ENCODE peak calls at places on chromosomes 4 and X, in four cellular contexts. D is transverse colon, Y is A549, O is heart left ventricle. X is an unnamed sample.
A peak's percentile ranks its signal among the peaks of the same experiment; 100 is the strongest.

GRCh38 chr4:9947168-9948062 is 73.9 kb downstream of the SLC2A9 start:
- DNase-seq in D (no peak), Y (no peak), O (no peak), X (peak; percentile 63)

GRCh38 chr4:169922632-169923276 is 103.4 kb downstream of the MFAP3L start:
- DNase-seq in D (no peak), Y (no peak), O (no peak), X (no peak)

GRCh38 chr4:83124079-83124780 is 9.7 kb upstream of the PLAC8 start:
- DNase-seq in D (peak; percentile 32), Y (no peak), O (no peak), X (no peak)

GRCh38 chr4:138007572-138007971 is 234.6 kb downstream of the SLC7A11 start:
- DNase-seq in D (no peak), Y (no peak), O (no peak), X (no peak)

GRCh38 chr4:87251104-87251503 is 30.7 kb upstream of the KLHL8 start:
- DNase-seq in D (peak; percentile 25), Y (no peak), O (peak; percentile 21), X (peak; percentile 48)

GRCh38 chrX:14363719-14364118 is 165.6 kb upstream of the GLRA2 start:
- DNase-seq in D (no peak), Y (no peak), O (no peak), X (no peak)

GRCh38 chrX:150913511-150913910 is 15.0 kb upstream of the CD99L2 start:
- DNase-seq in D (no peak), Y (no peak), O (no peak), X (no peak)

GRCh38 chrX:19824603-19825002 is 62.8 kb downstream of the SH3KBP1 start:
- DNase-seq in D (no peak), Y (no peak), O (no peak), X (no peak)

GRCh38 chr4:31327031-31327430 is 606.9 kb downstream of the PCDH7 start:
- DNase-seq in D (no peak), Y (no peak), O (no peak), X (no peak)

GRCh38 chr4:150078041-150078995 is at the start of gene DCLK2:
- DNase-seq in D (peak; percentile 59), Y (peak; percentile 75), O (peak; percentile 90), X (peak; percentile 55)
- TF ChIP-seq CTCF in D (no peak), Y (no peak), O (no peak), X (no peak)

DNA sequence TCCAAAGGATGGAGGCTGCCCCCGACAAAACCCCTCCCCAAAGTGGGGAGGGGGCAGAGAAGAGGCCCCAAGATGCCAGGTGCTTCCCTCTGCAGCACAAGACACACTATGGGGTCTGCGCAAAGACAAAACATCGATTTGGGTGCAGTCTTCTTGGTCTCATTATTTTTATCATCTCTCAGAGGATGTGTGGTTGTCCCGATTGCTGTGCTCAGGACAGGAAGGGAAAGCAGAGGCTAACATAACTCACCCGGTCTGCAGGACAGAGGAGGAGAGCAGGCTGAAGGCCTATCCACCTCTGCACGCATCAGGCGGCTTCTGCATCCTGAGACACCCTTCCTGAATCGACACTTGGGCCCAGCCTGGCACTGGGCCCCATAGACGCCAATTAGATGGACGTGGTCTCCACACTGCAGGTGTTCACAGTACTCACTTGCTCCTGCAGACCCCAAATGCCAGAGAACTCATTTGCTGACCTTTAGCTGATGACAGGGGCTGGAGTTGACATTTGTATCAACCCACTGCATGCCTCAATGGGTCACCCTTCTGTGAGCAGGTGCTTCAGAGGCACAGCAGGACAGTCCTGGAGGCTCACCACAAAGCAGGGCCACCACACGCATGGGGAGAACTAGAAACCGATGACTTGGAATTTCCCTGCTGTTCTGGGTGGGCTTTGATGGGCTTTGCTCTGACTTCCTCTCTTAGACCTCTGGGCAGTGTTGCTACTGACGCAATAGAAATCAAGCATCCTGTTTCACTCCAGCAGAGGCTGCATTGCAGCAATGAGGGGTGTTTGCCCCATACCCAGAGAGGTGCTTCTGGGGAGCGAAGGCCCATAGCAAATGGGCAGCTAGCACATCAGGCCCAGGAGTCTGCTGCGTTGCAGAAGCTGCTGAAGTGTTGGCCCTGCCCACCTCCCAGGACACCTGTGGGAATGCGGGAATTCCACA is 96.3 kb upstream of the ENPP6 start:
- DNase-seq in D (peak; percentile 36), Y (no peak), O (no peak), X (no peak)
- H3K4me1 ChIP-seq in D (peaks cover 3% of the 10 kb centered on the region), Y (no peaks in the 10 kb centered on the region), O (peaks cover 9% of the 10 kb centered on the region), X (peaks cover 17% of the 10 kb centered on the region)

DNA sequence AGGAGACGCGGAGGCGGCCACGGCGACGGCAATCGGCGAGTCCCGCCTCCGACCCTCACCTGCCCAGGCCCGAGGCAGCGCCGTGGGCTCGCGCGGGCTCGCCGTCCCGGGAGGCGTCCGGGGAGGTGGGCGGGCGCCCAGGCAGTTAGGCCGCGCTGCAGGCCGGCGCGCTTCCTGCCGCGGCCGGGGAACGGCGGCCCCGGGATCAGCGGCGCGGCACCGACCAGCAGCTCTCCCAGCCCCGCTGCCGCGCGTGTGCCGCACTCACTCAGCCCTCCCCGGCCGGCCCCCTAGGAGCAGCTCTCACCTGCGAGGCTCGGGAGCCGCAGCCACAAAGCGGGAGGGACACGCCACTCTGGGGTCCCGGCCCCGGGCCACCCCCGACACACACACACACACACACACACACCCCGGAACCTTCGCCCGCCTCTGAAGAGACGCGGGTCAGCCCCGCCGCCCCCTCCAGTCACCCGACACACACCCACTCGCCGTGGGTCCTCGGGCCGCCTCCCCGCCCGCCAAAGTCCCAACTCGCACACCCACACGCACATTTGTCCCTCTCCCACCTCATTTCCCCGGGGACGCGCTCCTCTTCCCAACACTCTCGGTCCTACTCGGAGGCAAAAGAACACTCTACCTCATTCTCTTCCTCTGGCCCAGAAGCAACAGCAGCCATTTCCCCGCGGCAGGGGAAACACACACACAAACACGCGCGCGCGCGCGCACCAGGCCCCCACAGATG is at the start of gene CNOT6L:
- DNase-seq in D (peak; percentile 78), Y (peak; percentile 66), O (peak; percentile 84), X (peak; percentile 79)
- TF ChIP-seq POLR2A in D (peak; percentile 72), Y (no peak), O (peak; percentile 20), X (no peak)

DNA sequence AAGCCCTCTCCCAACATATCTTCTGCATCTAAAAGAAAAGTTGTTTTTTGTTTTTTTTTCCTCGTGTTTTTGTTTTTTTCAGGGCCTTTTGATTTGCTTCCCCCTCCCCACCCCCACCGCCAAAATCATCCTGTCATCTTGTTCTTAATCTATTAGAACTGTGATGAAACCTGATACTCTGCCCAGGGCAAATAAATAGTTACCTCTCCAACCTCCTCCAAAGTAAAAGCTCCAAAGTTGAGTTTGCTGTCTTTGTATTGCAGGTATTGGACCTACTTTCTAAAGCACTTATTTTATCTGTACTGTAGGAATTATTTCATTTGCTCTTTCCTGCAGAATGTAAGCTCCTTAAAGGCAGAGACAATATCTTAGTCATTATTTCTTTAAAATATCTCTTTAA is 172.9 kb downstream of the SOWAHB start:
- DNase-seq in D (no peak), Y (no peak), O (no peak), X (no peak)
- TF ChIP-seq CTCF in D (no peak), Y (no peak), O (no peak), X (no peak)